ENCODE peak calls at places on chromosome 1, in four cellular contexts. One of them, this sample, is unnamed.

GRCh38 chr1:240595476-240595875 is 16.5 kb downstream of the GREM2 start:
- DNase-seq in endothelial cell: no peak
- DNase-seq in activated CD8-positive, alpha-beta T cell treated with anti-CD3 and anti-CD28 coated beads for 36 hours: no peak
- DNase-seq in NCI-H1105: no peak
- DNase-seq in this sample: no peak

GRCh38 chr1:76137746-76138145 is 63.2 kb downstream of the ST6GALNAC3 start:
- DNase-seq in endothelial cell: no peak
- DNase-seq in activated CD8-positive, alpha-beta T cell treated with anti-CD3 and anti-CD28 coated beads for 36 hours: no peak
- DNase-seq in NCI-H1105: no peak
- DNase-seq in this sample: no peak

GRCh38 chr1:42173155-42173933 is 8.8 kb upstream of the GUCA2A start:
- DNase-seq in endothelial cell: peak
- DNase-seq in activated CD8-positive, alpha-beta T cell treated with anti-CD3 and anti-CD28 coated beads for 36 hours: peak
- DNase-seq in NCI-H1105: peak
- DNase-seq in this sample: peak

GRCh38 chr1:208008534-208008933 is 97.6 kb upstream of the CD34 start:
- DNase-seq in endothelial cell: no peak
- DNase-seq in activated CD8-positive, alpha-beta T cell treated with anti-CD3 and anti-CD28 coated beads for 36 hours: no peak
- DNase-seq in NCI-H1105: no peak
- DNase-seq in this sample: no peak

GRCh38 chr1:160474392-160475242 is 48.4 kb downstream of the SLAMF6 start:
- DNase-seq in endothelial cell: no peak
- DNase-seq in activated CD8-positive, alpha-beta T cell treated with anti-CD3 and anti-CD28 coated beads for 36 hours: no peak
- DNase-seq in NCI-H1105: no peak
- DNase-seq in this sample: peak

GRCh38 chr1:225437710-225438437 is 10.0 kb upstream of the LBR start:
- DNase-seq in endothelial cell: peak
- DNase-seq in activated CD8-positive, alpha-beta T cell treated with anti-CD3 and anti-CD28 coated beads for 36 hours: no peak
- DNase-seq in NCI-H1105: no peak
- DNase-seq in this sample: no peak

GRCh38 chr1:15412843-15413242 is 3.2 kb downstream of the EFHD2 start:
- DNase-seq in endothelial cell: no peak
- DNase-seq in activated CD8-positive, alpha-beta T cell treated with anti-CD3 and anti-CD28 coated beads for 36 hours: no peak
- DNase-seq in NCI-H1105: no peak
- DNase-seq in this sample: no peak

GRCh38 chr1:111571987-111572386 is 47.6 kb upstream of the RAP1A start:
- DNase-seq in endothelial cell: no peak
- DNase-seq in activated CD8-positive, alpha-beta T cell treated with anti-CD3 and anti-CD28 coated beads for 36 hours: no peak
- DNase-seq in NCI-H1105: no peak
- DNase-seq in this sample: no peak

GRCh38 chr1:200931776-200932175 is 37.1 kb downstream of the INAVA start:
- DNase-seq in endothelial cell: no peak
- DNase-seq in activated CD8-positive, alpha-beta T cell treated with anti-CD3 and anti-CD28 coated beads for 36 hours: no peak
- DNase-seq in NCI-H1105: no peak
- DNase-seq in this sample: no peak

GRCh38 chr1:164191191-164191590 is 367.8 kb upstream of the PBX1 start:
- DNase-seq in endothelial cell: no peak
- DNase-seq in activated CD8-positive, alpha-beta T cell treated with anti-CD3 and anti-CD28 coated beads for 36 hours: no peak
- DNase-seq in NCI-H1105: no peak
- DNase-seq in this sample: no peak

GRCh38 chr1:98706173-98706848 is 44.8 kb downstream of the SNX7 start:
- DNase-seq in endothelial cell: no peak
- DNase-seq in activated CD8-positive, alpha-beta T cell treated with anti-CD3 and anti-CD28 coated beads for 36 hours: no peak
- DNase-seq in NCI-H1105: no peak
- DNase-seq in this sample: no peak

GRCh38 chr1:23673086-23673813 is 18.4 kb upstream of the RPL11 start:
- DNase-seq in endothelial cell: peak
- DNase-seq in activated CD8-positive, alpha-beta T cell treated with anti-CD3 and anti-CD28 coated beads for 36 hours: peak
- DNase-seq in NCI-H1105: no peak
- DNase-seq in this sample: peak

GRCh38 chr1:1783320-1783719 is 5.0 kb upstream of the NADK start:
- DNase-seq in endothelial cell: no peak
- DNase-seq in activated CD8-positive, alpha-beta T cell treated with anti-CD3 and anti-CD28 coated beads for 36 hours: no peak
- DNase-seq in NCI-H1105: no peak
- DNase-seq in this sample: no peak

GRCh38 chr1:202579806-202580205 is 130.4 kb downstream of the SYT2 start:
- DNase-seq in endothelial cell: no peak
- DNase-seq in activated CD8-positive, alpha-beta T cell treated with anti-CD3 and anti-CD28 coated beads for 36 hours: no peak
- DNase-seq in NCI-H1105: no peak
- DNase-seq in this sample: no peak

GRCh38 chr1:84366786-84367185 is 31.5 kb upstream of the DNASE2B start:
- DNase-seq in endothelial cell: no peak
- DNase-seq in activated CD8-positive, alpha-beta T cell treated with anti-CD3 and anti-CD28 coated beads for 36 hours: no peak
- DNase-seq in NCI-H1105: no peak
- DNase-seq in this sample: no peak

GRCh38 chr1:115495603-115496002 is 146.2 kb upstream of the VANGL1 start:
- DNase-seq in endothelial cell: no peak
- DNase-seq in activated CD8-positive, alpha-beta T cell treated with anti-CD3 and anti-CD28 coated beads for 36 hours: no peak
- DNase-seq in NCI-H1105: no peak
- DNase-seq in this sample: no peak

GRCh38 chr1:38153426-38154088 is 107.0 kb upstream of the POU3F1 start:
- DNase-seq in endothelial cell: no peak
- DNase-seq in activated CD8-positive, alpha-beta T cell treated with anti-CD3 and anti-CD28 coated beads for 36 hours: no peak
- DNase-seq in NCI-H1105: peak
- DNase-seq in this sample: no peak

GRCh38 chr1:159925713-159926066 is 383 bp upstream of the TAGLN2 start:
- DNase-seq in endothelial cell: no peak
- DNase-seq in activated CD8-positive, alpha-beta T cell treated with anti-CD3 and anti-CD28 coated beads for 36 hours: peak
- DNase-seq in NCI-H1105: no peak
- DNase-seq in this sample: no peak